ENCODE peak calls at places on chromosomes 4 and X, in eight cellular contexts. One of them, this sample, is unnamed.

GRCh38 chr4:47669946-47670345 is 167.9 kb downstream of the CORIN start:
- DNase-seq in iris pigment epithelial cell: peak
- DNase-seq in ACHN: no peak
- DNase-seq in activated CD4-positive, alpha-beta T cell treated with anti-CD3 and anti-CD28 coated beads, Interleukin-2, amount 10 ng/mL, durations not matched to agents 7 days and 5 days: no peak
- DNase-seq in mesothelial cell of epicardium: no peak
- DNase-seq in endothelial cell: no peak
- DNase-seq in stimulated activated CD4-positive, alpha-beta T cell treated with anti-CD3 and anti-CD28 coated beads, Interleukin-4, amount 100 ng/mL, for 1 hour: no peak
- DNase-seq in activated CD8-positive, alpha-beta memory T cell treated with anti-CD3 and anti-CD28 coated beads for 1 hour: no peak
- DNase-seq in this sample: peak

GRCh38 chrX:703466-704210 is 73.0 kb downstream of the SHOX start:
- DNase-seq in activated CD8-positive, alpha-beta memory T cell treated with anti-CD3 and anti-CD28 coated beads for 1 hour: no peak
- DNase-seq in activated CD4-positive, alpha-beta T cell treated with anti-CD3 and anti-CD28 coated beads, Interleukin-2, amount 10 ng/mL, durations not matched to agents 7 days and 5 days: no peak
- DNase-seq in iris pigment epithelial cell: peak
- DNase-seq in endothelial cell: no peak
- DNase-seq in mesothelial cell of epicardium: no peak
- DNase-seq in ACHN: no peak
- DNase-seq in stimulated activated CD4-positive, alpha-beta T cell treated with anti-CD3 and anti-CD28 coated beads, Interleukin-4, amount 100 ng/mL, for 1 hour: no peak
- DNase-seq in this sample: peak

GRCh38 chr4:114495471-114495928 is 103.1 kb upstream of the UGT8 start:
- DNase-seq in ACHN: no peak
- DNase-seq in endothelial cell: no peak
- DNase-seq in mesothelial cell of epicardium: no peak
- DNase-seq in iris pigment epithelial cell: no peak
- DNase-seq in activated CD4-positive, alpha-beta T cell treated with anti-CD3 and anti-CD28 coated beads, Interleukin-2, amount 10 ng/mL, durations not matched to agents 7 days and 5 days: no peak
- DNase-seq in activated CD8-positive, alpha-beta memory T cell treated with anti-CD3 and anti-CD28 coated beads for 1 hour: no peak
- DNase-seq in stimulated activated CD4-positive, alpha-beta T cell treated with anti-CD3 and anti-CD28 coated beads, Interleukin-4, amount 100 ng/mL, for 1 hour: no peak
- DNase-seq in this sample: no peak

GRCh38 chrX:118254611-118255010 is 91.3 kb upstream of the WDR44 start:
- DNase-seq in stimulated activated CD4-positive, alpha-beta T cell treated with anti-CD3 and anti-CD28 coated beads, Interleukin-4, amount 100 ng/mL, for 1 hour: peak
- DNase-seq in iris pigment epithelial cell: peak
- DNase-seq in activated CD4-positive, alpha-beta T cell treated with anti-CD3 and anti-CD28 coated beads, Interleukin-2, amount 10 ng/mL, durations not matched to agents 7 days and 5 days: peak
- DNase-seq in activated CD8-positive, alpha-beta memory T cell treated with anti-CD3 and anti-CD28 coated beads for 1 hour: no peak
- DNase-seq in ACHN: peak
- DNase-seq in endothelial cell: peak
- DNase-seq in mesothelial cell of epicardium: peak
- DNase-seq in this sample: peak

GRCh38 chrX:70535198-70535597 is 90.6 kb downstream of the DLG3 start:
- DNase-seq in endothelial cell: no peak
- DNase-seq in iris pigment epithelial cell: no peak
- DNase-seq in mesothelial cell of epicardium: no peak
- DNase-seq in ACHN: no peak
- DNase-seq in activated CD4-positive, alpha-beta T cell treated with anti-CD3 and anti-CD28 coated beads, Interleukin-2, amount 10 ng/mL, durations not matched to agents 7 days and 5 days: no peak
- DNase-seq in activated CD8-positive, alpha-beta memory T cell treated with anti-CD3 and anti-CD28 coated beads for 1 hour: no peak
- DNase-seq in stimulated activated CD4-positive, alpha-beta T cell treated with anti-CD3 and anti-CD28 coated beads, Interleukin-4, amount 100 ng/mL, for 1 hour: no peak
- DNase-seq in this sample: no peak

GRCh38 chrX:155026727-155027508 is at the start of gene FUNDC2:
- DNase-seq in iris pigment epithelial cell: peak
- DNase-seq in stimulated activated CD4-positive, alpha-beta T cell treated with anti-CD3 and anti-CD28 coated beads, Interleukin-4, amount 100 ng/mL, for 1 hour: peak
- DNase-seq in ACHN: peak
- DNase-seq in mesothelial cell of epicardium: peak
- DNase-seq in activated CD8-positive, alpha-beta memory T cell treated with anti-CD3 and anti-CD28 coated beads for 1 hour: peak
- DNase-seq in activated CD4-positive, alpha-beta T cell treated with anti-CD3 and anti-CD28 coated beads, Interleukin-2, amount 10 ng/mL, durations not matched to agents 7 days and 5 days: peak
- DNase-seq in endothelial cell: peak
- DNase-seq in this sample: peak

GRCh38 chr4:10212901-10213300 is 96.3 kb upstream of the WDR1 start:
- DNase-seq in activated CD4-positive, alpha-beta T cell treated with anti-CD3 and anti-CD28 coated beads, Interleukin-2, amount 10 ng/mL, durations not matched to agents 7 days and 5 days: no peak
- DNase-seq in stimulated activated CD4-positive, alpha-beta T cell treated with anti-CD3 and anti-CD28 coated beads, Interleukin-4, amount 100 ng/mL, for 1 hour: no peak
- DNase-seq in endothelial cell: no peak
- DNase-seq in iris pigment epithelial cell: no peak
- DNase-seq in ACHN: no peak
- DNase-seq in mesothelial cell of epicardium: no peak
- DNase-seq in activated CD8-positive, alpha-beta memory T cell treated with anti-CD3 and anti-CD28 coated beads for 1 hour: no peak
- DNase-seq in this sample: no peak

GRCh38 chr4:25878676-25879075 is 15.9 kb upstream of the SEL1L3 start:
- DNase-seq in ACHN: no peak
- DNase-seq in activated CD8-positive, alpha-beta memory T cell treated with anti-CD3 and anti-CD28 coated beads for 1 hour: no peak
- DNase-seq in mesothelial cell of epicardium: no peak
- DNase-seq in activated CD4-positive, alpha-beta T cell treated with anti-CD3 and anti-CD28 coated beads, Interleukin-2, amount 10 ng/mL, durations not matched to agents 7 days and 5 days: no peak
- DNase-seq in stimulated activated CD4-positive, alpha-beta T cell treated with anti-CD3 and anti-CD28 coated beads, Interleukin-4, amount 100 ng/mL, for 1 hour: no peak
- DNase-seq in endothelial cell: no peak
- DNase-seq in iris pigment epithelial cell: no peak
- DNase-seq in this sample: no peak

GRCh38 chr4:152385551-152385950 is 150.3 kb downstream of the FBXW7 start:
- DNase-seq in activated CD8-positive, alpha-beta memory T cell treated with anti-CD3 and anti-CD28 coated beads for 1 hour: no peak
- DNase-seq in mesothelial cell of epicardium: no peak
- DNase-seq in endothelial cell: no peak
- DNase-seq in activated CD4-positive, alpha-beta T cell treated with anti-CD3 and anti-CD28 coated beads, Interleukin-2, amount 10 ng/mL, durations not matched to agents 7 days and 5 days: no peak
- DNase-seq in stimulated activated CD4-positive, alpha-beta T cell treated with anti-CD3 and anti-CD28 coated beads, Interleukin-4, amount 100 ng/mL, for 1 hour: no peak
- DNase-seq in ACHN: peak
- DNase-seq in iris pigment epithelial cell: peak
- DNase-seq in this sample: peak

GRCh38 chrX:31320740-31321139 is 248.9 kb upstream of the FTHL17 start:
- DNase-seq in mesothelial cell of epicardium: no peak
- DNase-seq in ACHN: no peak
- DNase-seq in activated CD8-positive, alpha-beta memory T cell treated with anti-CD3 and anti-CD28 coated beads for 1 hour: no peak
- DNase-seq in stimulated activated CD4-positive, alpha-beta T cell treated with anti-CD3 and anti-CD28 coated beads, Interleukin-4, amount 100 ng/mL, for 1 hour: no peak
- DNase-seq in activated CD4-positive, alpha-beta T cell treated with anti-CD3 and anti-CD28 coated beads, Interleukin-2, amount 10 ng/mL, durations not matched to agents 7 days and 5 days: no peak
- DNase-seq in endothelial cell: no peak
- DNase-seq in iris pigment epithelial cell: no peak
- DNase-seq in this sample: no peak

GRCh38 chr4:112112590-112113170 is 32.6 kb upstream of the FAM241A start:
- DNase-seq in stimulated activated CD4-positive, alpha-beta T cell treated with anti-CD3 and anti-CD28 coated beads, Interleukin-4, amount 100 ng/mL, for 1 hour: no peak
- DNase-seq in activated CD8-positive, alpha-beta memory T cell treated with anti-CD3 and anti-CD28 coated beads for 1 hour: no peak
- DNase-seq in iris pigment epithelial cell: peak
- DNase-seq in endothelial cell: no peak
- DNase-seq in activated CD4-positive, alpha-beta T cell treated with anti-CD3 and anti-CD28 coated beads, Interleukin-2, amount 10 ng/mL, durations not matched to agents 7 days and 5 days: no peak
- DNase-seq in mesothelial cell of epicardium: no peak
- DNase-seq in ACHN: no peak
- DNase-seq in this sample: no peak

GRCh38 chrX:110168585-110168984 is 149.3 kb downstream of the AMMECR1 start:
- DNase-seq in activated CD4-positive, alpha-beta T cell treated with anti-CD3 and anti-CD28 coated beads, Interleukin-2, amount 10 ng/mL, durations not matched to agents 7 days and 5 days: no peak
- DNase-seq in iris pigment epithelial cell: peak
- DNase-seq in activated CD8-positive, alpha-beta memory T cell treated with anti-CD3 and anti-CD28 coated beads for 1 hour: no peak
- DNase-seq in stimulated activated CD4-positive, alpha-beta T cell treated with anti-CD3 and anti-CD28 coated beads, Interleukin-4, amount 100 ng/mL, for 1 hour: no peak
- DNase-seq in endothelial cell: no peak
- DNase-seq in ACHN: no peak
- DNase-seq in mesothelial cell of epicardium: no peak
- DNase-seq in this sample: no peak

GRCh38 chr4:119113033-119113655 is 22.5 kb upstream of the MYOZ2 start:
- DNase-seq in stimulated activated CD4-positive, alpha-beta T cell treated with anti-CD3 and anti-CD28 coated beads, Interleukin-4, amount 100 ng/mL, for 1 hour: no peak
- DNase-seq in activated CD4-positive, alpha-beta T cell treated with anti-CD3 and anti-CD28 coated beads, Interleukin-2, amount 10 ng/mL, durations not matched to agents 7 days and 5 days: no peak
- DNase-seq in iris pigment epithelial cell: peak
- DNase-seq in activated CD8-positive, alpha-beta memory T cell treated with anti-CD3 and anti-CD28 coated beads for 1 hour: no peak
- DNase-seq in mesothelial cell of epicardium: no peak
- DNase-seq in ACHN: peak
- DNase-seq in endothelial cell: no peak
- DNase-seq in this sample: peak

GRCh38 chrX:140764401-140764919 is 54.9 kb downstream of the LINC00632 start:
- DNase-seq in activated CD8-positive, alpha-beta memory T cell treated with anti-CD3 and anti-CD28 coated beads for 1 hour: no peak
- DNase-seq in stimulated activated CD4-positive, alpha-beta T cell treated with anti-CD3 and anti-CD28 coated beads, Interleukin-4, amount 100 ng/mL, for 1 hour: peak
- DNase-seq in ACHN: no peak
- DNase-seq in mesothelial cell of epicardium: peak
- DNase-seq in endothelial cell: peak
- DNase-seq in activated CD4-positive, alpha-beta T cell treated with anti-CD3 and anti-CD28 coated beads, Interleukin-2, amount 10 ng/mL, durations not matched to agents 7 days and 5 days: no peak
- DNase-seq in iris pigment epithelial cell: peak
- DNase-seq in this sample: no peak

GRCh38 chrX:11757729-11758399 is at the start of gene MSL3:
- DNase-seq in ACHN: peak
- DNase-seq in iris pigment epithelial cell: peak
- DNase-seq in mesothelial cell of epicardium: peak
- DNase-seq in activated CD8-positive, alpha-beta memory T cell treated with anti-CD3 and anti-CD28 coated beads for 1 hour: peak
- DNase-seq in stimulated activated CD4-positive, alpha-beta T cell treated with anti-CD3 and anti-CD28 coated beads, Interleukin-4, amount 100 ng/mL, for 1 hour: peak
- DNase-seq in activated CD4-positive, alpha-beta T cell treated with anti-CD3 and anti-CD28 coated beads, Interleukin-2, amount 10 ng/mL, durations not matched to agents 7 days and 5 days: no peak
- DNase-seq in endothelial cell: peak
- DNase-seq in this sample: peak

GRCh38 chr4:158006973-158007372 is 165.9 kb downstream of the GASK1B start:
- DNase-seq in endothelial cell: no peak
- DNase-seq in activated CD4-positive, alpha-beta T cell treated with anti-CD3 and anti-CD28 coated beads, Interleukin-2, amount 10 ng/mL, durations not matched to agents 7 days and 5 days: no peak
- DNase-seq in ACHN: no peak
- DNase-seq in activated CD8-positive, alpha-beta memory T cell treated with anti-CD3 and anti-CD28 coated beads for 1 hour: no peak
- DNase-seq in mesothelial cell of epicardium: no peak
- DNase-seq in iris pigment epithelial cell: no peak
- DNase-seq in stimulated activated CD4-positive, alpha-beta T cell treated with anti-CD3 and anti-CD28 coated beads, Interleukin-4, amount 100 ng/mL, for 1 hour: no peak
- DNase-seq in this sample: no peak

This sample was measured in osteoblast.